ENCODE peak calls at places on chromosomes 6 and 20, in five cellular contexts. B is head of caudate nucleus, W is foreskin keratinocyte, U is T-cell, G is cardiac fibroblast. O is an unnamed sample.

GRCh38 chr20:4519530-4519929 is 202.2 kb upstream of the PRND start:
- DNase-seq in W (no peak), U (no peak), B (no peak), G (no peak), O (no peak)

GRCh38 chr6:160992323-160993314 is 1.1 kb downstream of the MAP3K4 start:
- DNase-seq in W (peak; percentile 45), B (peak; percentile 20), G (peak; percentile 86), U (peak; percentile 53), O (peak; percentile 75)

GRCh38 chr6:40789143-40789764 is 202.1 kb upstream of the LRFN2 start:
- DNase-seq in W (no peak), G (no peak), U (peak; percentile 58), B (no peak), O (no peak)

GRCh38 chr6:26327450-26328264 is 37.3 kb upstream of the BTN3A2 start:
- DNase-seq in W (no peak), B (no peak), G (peak; percentile 70), U (no peak), O (no peak)

GRCh38 chr20:61895016-61895415 is 170.7 kb downstream of the TAF4 start:
- DNase-seq in W (no peak), U (no peak), G (no peak), B (no peak), O (no peak)

GRCh38 chr20:37520417-37520751 is 666 bp upstream of the NNAT start:
- DNase-seq in U (no peak), W (no peak), G (no peak), B (no peak), O (no peak)

GRCh38 chr6:11094411-11094851 is 797 bp downstream of the SMIM13 start:
- DNase-seq in W (no peak), U (peak; percentile 3), B (no peak), G (peak; percentile 46), O (peak; percentile 40)

GRCh38 chr6:15819841-15820240 is 157.0 kb upstream of the DTNBP1 start:
- DNase-seq in W (no peak), B (no peak), U (no peak), G (no peak), O (no peak)

GRCh38 chr20:62588458-62589149 is 53.7 kb upstream of the SLCO4A1 start:
- DNase-seq in G (peak; percentile 8), W (no peak), U (no peak), B (no peak), O (no peak)

GRCh38 chr6:168902075-168902474 is 351.6 kb downstream of the THBS2 start:
- DNase-seq in B (no peak), W (no peak), G (no peak), U (no peak), O (no peak)